ENCODE peak calls at places on chromosomes 7 and 10, in four cellular contexts. G, W, Z and U are unnamed samples.

GRCh38 chr10:78042058-78042751 is 8.5 kb downstream of the RPS24 start:
- DNase-seq in G (no peak), W (no peak), Z (no peak), U (no peak)

GRCh38 chr7:117640465-117640864 is 160.6 kb downstream of the CFTR start:
- DNase-seq in Z (no peak), W (no peak), G (no peak), U (no peak)

GRCh38 chr10:725786-726185 is 36.3 kb upstream of the DIP2C start:
- DNase-seq in G (no peak), Z (no peak), W (no peak), U (no peak)

GRCh38 chr10:12707461-12708185 is 293.9 kb downstream of the CCDC3 start:
- DNase-seq in W (peak; percentile 49), Z (no peak), G (no peak), U (peak; percentile 39)

GRCh38 chr10:119370972-119371703 is 163.8 kb downstream of the GRK5 start:
- DNase-seq in W (no peak), G (peak; percentile 85), Z (no peak), U (no peak)

GRCh38 chr10:71086439-71087080 is 125.8 kb upstream of the UNC5B start:
- DNase-seq in W (no peak), Z (no peak), G (peak; percentile 23), U (no peak)

GRCh38 chr7:108603922-108604684 is 34.4 kb downstream of the DNAJB9 start:
- DNase-seq in Z (no peak), G (no peak), W (no peak), U (peak; percentile 26)

GRCh38 chr7:91443862-91444261 is 179.6 kb downstream of the FZD1 start:
- DNase-seq in Z (no peak), G (no peak), W (no peak), U (no peak)

GRCh38 chr10:97050205-97050745 is 135.5 kb downstream of the SLIT1 start:
- DNase-seq in W (no peak), G (no peak), Z (no peak), U (no peak)
- H3K27me3 ChIP-seq in W (no peaks in the 10 kb centered on the region), G (no peaks in the 10 kb centered on the region), Z (no peaks in the 10 kb centered on the region), U (no peaks in the 10 kb centered on the region)

DNA sequence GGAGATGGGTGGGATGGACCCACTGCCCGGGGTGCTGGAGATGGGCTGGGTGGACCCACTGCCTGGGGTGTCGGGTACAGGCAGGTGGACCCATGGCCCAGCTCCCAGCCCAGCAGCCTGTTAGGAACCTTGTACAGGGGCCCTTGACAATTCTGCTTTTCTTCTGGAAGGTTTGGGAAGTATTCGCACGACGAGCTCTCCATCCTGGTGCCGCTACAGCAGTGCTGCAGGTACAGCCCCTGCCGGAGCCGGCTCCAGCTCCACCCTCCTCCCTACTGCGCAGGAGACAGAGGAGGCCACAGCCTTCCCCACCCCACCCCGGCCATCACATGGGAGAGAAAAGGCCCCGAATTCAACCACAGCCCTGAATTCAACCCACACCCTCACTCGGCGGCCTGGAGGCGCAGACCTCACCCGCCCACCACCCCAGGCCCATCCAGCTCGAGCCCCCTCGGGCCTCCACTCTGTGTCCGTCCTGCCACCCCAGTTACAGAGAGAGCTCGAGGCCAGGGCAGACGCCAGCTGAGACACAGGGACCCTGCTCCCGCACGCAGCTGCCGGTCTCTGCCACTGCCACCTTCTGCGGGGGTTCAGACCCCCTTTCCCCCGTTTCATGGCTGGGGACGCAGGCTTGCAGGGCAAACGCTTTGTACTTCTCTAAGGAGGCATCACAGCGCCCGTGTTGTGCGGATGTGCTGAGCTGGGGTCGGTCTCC is 31.3 kb upstream of the FOXL3 start:
- DNase-seq in Z (no peak), W (no peak), G (no peak), U (no peak)
- H3K36me3 ChIP-seq in Z (no peaks in the 10 kb centered on the region), W (no peaks in the 10 kb centered on the region), G (peaks cover 2% of the 10 kb centered on the region), U (peaks cover 13% of the 10 kb centered on the region)

GRCh38 chr10:62819521-62819920 is 3.4 kb upstream of the EGR2 start:
- DNase-seq in G (no peak), W (no peak), Z (no peak), U (no peak)

GRCh38 chr10:62818426-62819011 is 2.4 kb upstream of the EGR2 start:
- DNase-seq in Z (peak; percentile 27), W (peak; percentile 83), G (peak; percentile 56), U (no peak)

GRCh38 chr10:62816179-62817119 is at the start of gene EGR2:
- DNase-seq in G (peak; percentile 94), W (peak; percentile 96), Z (peak; percentile 96), U (peak; percentile 97)

GRCh38 chr10:62817120-62817762 is 1.1 kb upstream of the EGR2 start:
- DNase-seq in G (peak; percentile 70), W (peak; percentile 61), Z (no peak), U (peak; percentile 49)

GRCh38 chr10:62817763-62818425 is 1.7 kb upstream of the EGR2 start:
- DNase-seq in Z (peak; percentile 58), W (peak; percentile 94), G (peak; percentile 82), U (peak; percentile 71)
- H3K27me3 ChIP-seq in Z (peaks cover 18% of the 10 kb centered on the region), W (peaks cover 93% of the 10 kb centered on the region), G (peaks cover 27% of the 10 kb centered on the region), U (peaks cover 8% of the 10 kb centered on the region)

DNA sequence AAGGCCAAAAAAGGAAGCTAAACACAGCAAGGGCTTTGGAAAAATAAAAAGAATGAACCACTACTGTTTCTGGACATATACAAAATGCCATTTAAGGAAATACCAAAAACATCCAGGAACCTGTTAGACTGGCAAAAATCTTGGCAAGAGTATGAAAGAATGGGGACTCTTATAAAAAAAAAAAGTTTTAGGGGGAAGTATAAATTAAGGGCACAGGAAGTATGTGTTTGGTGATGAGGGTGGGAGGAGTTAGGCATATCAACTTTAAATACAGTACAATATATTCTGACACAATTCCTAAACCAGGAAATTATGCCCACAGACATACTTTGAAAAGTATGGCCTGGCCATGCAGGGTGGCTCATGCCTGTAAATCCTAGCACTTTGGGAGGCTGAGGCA is 74.2 kb downstream of the WAPL start:
- DNase-seq in G (no peak), Z (no peak), W (no peak), U (no peak)
- H3K36me3 ChIP-seq in G (peaks cover 9% of the 10 kb centered on the region), Z (peaks cover 10% of the 10 kb centered on the region), W (peaks cover 29% of the 10 kb centered on the region), U (peaks cover 10% of the 10 kb centered on the region)

GRCh38 chr7:70598976-70599375 is 533.0 kb upstream of the GALNT17 start:
- DNase-seq in G (no peak), Z (no peak), W (no peak), U (peak; percentile 98)
- H3K27me3 ChIP-seq in G (peaks cover 7% of the 10 kb centered on the region), Z (no peaks in the 10 kb centered on the region), W (peaks cover 65% of the 10 kb centered on the region), U (no peaks in the 10 kb centered on the region)

DNA sequence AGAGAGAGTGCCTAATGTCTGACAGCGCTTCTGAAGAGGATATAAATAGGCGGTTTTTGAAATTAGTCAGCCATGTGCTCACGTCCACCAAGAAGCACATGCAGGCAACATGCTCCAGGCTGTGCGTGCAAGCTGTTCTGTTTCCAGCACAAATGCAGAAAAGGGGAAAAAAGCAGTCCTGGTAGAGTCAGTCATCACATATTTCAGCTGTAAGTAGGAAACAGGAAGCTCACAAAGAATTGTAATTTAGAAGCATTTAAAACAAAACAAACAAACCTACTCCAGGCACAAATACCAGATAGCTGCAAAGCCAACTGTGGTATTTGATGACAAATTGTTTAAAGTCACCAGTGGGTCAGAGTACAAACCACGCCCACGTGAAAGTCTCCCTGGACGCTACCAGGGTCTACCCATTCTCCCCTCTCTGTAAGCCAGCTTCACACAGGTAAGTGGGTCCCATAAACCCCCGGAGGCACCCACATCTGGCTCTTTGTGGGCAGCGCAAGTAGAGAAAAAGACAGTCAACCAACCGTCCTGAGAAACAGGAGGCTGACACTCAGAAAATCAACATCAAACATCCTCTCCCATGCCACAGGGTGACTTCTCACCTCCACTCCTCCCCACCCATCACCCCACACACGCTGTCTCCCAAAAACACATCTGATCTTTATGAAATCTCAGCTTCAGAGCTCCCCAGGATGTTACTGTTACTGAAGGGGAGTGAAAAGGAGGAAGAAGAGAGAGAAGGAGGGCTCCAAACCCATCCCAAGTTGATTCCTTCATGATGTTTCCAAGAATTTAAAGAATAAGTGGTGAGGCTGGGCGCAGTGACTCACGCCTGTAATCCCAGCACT is 186.4 kb downstream of the FAM107B start:
- DNase-seq in Z (peak; percentile 43), W (no peak), G (no peak), U (no peak)
- H3K36me3 ChIP-seq in Z (no peaks in the 10 kb centered on the region), W (no peaks in the 10 kb centered on the region), G (no peaks in the 10 kb centered on the region), U (no peaks in the 10 kb centered on the region)

GRCh38 chr10:25174461-25175230 is at the start of gene GPR158:
- DNase-seq in G (peak; percentile 81), Z (peak; percentile 18), W (peak; percentile 95), U (peak; percentile 83)
- H3K27me3 ChIP-seq in G (peaks cover 72% of the 10 kb centered on the region), Z (peaks cover 23% of the 10 kb centered on the region), W (peaks cover 77% of the 10 kb centered on the region), U (peaks cover 20% of the 10 kb centered on the region)

DNA sequence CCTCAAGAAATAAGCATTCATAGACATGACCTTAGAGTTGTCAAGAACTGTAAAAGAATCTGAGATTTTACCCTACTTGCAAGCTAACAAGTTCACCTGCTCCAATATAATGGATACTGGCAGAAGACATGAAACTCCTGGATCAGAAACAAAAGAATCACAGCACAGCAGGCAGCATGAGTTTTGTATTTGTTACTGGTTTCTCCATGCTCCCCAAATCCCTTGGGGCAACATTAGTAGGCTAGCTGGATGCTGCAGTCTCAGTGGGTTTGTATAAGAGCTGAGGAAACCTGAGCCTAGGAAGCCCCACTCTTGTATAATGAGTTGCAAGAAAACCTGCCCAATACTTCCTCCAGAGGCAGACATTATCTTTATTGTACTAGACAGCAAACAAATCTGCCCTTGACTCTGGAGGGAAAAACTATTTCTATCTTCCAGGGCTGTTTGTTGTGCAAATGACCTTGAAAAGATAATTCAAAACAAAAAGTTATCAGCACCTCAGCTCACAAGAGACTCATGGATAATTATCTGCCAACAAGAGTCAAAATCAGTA is 64.8 kb downstream of the ABLIM1 start:
- DNase-seq in Z (no peak), W (no peak), G (no peak), U (peak; percentile 9)
- H3K36me3 ChIP-seq in Z (no peaks in the 10 kb centered on the region), W (no peaks in the 10 kb centered on the region), G (no peaks in the 10 kb centered on the region), U (no peaks in the 10 kb centered on the region)

GRCh38 chr7:97012293-97013005 is 7.1 kb downstream of the DLX6 start:
- DNase-seq in W (peak; percentile 70), Z (no peak), G (no peak), U (no peak)
- H3K27me3 ChIP-seq in W (peaks cover 100% of the 10 kb centered on the region), Z (peaks cover 72% of the 10 kb centered on the region), G (peaks cover 99% of the 10 kb centered on the region), U (peaks cover 42% of the 10 kb centered on the region)

DNA sequence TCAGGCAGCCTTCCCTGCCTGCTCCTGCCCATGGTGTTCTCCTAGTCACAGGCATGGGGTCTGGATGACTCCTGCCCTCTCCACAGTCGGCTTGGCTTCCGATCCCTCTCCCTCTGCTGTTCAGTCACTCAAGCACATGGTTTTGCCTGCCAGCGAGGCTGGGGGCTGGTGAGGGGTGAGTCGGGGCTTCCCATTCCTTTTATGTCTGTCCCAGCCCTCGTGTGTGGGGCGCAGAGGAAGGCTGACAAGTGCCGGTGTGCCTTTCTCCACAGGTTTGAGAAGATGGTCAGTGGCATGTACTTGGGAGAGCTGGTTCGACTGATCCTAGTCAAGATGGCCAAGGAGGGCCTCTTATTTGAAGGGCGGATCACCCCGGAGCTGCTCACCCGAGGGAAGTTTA is 40.1 kb downstream of the TACR2 start:
- DNase-seq in W (no peak), Z (no peak), G (no peak), U (no peak)
- H3K36me3 ChIP-seq in W (no peaks in the 10 kb centered on the region), Z (peaks cover 44% of the 10 kb centered on the region), G (peaks cover 6% of the 10 kb centered on the region), U (peaks cover 3% of the 10 kb centered on the region)